ENCODE peak calls at places on chromosomes 11 and 22, in seven cellular contexts. U, S, G, X, V, F and L are unnamed samples.

GRCh38 chr22:37157516-37158289 is 8.0 kb upstream of the IL2RB start:
- DNase-seq in U (no peak), S (no peak), G (peak), X (no peak), V (no peak), F (no peak), L (no peak)

GRCh38 chr11:1970956-1971355 is 23.8 kb downstream of the MRPL23 start:
- DNase-seq in U (no peak), S (no peak), G (no peak), X (no peak), V (no peak), F (no peak), L (no peak)

GRCh38 chr11:131880976-131881375 is 510.6 kb downstream of the NTM start:
- DNase-seq in U (no peak), S (no peak), G (no peak), X (no peak), V (no peak), F (no peak), L (no peak)

GRCh38 chr11:128965485-128965884 is 22.8 kb upstream of the TP53AIP1 start:
- DNase-seq in U (no peak), S (peak), G (no peak), X (no peak), V (no peak), F (no peak), L (no peak)

GRCh38 chr11:63866211-63866610 is 27.3 kb downstream of the MARK2 start:
- DNase-seq in U (peak), S (peak), G (no peak), X (no peak), V (peak), F (no peak), L (peak)

GRCh38 chr11:10599388-10600175 is 31.1 kb upstream of the LYVE1 start:
- DNase-seq in U (no peak), S (no peak), G (no peak), X (no peak), V (peak), F (no peak), L (no peak)

GRCh38 chr22:40182231-40182835 is 4.6 kb downstream of the TNRC6B start:
- DNase-seq in U (no peak), S (no peak), G (peak), X (no peak), V (no peak), F (no peak), L (peak)

GRCh38 chr11:36014499-36014898 is 70.6 kb downstream of the LDLRAD3 start:
- DNase-seq in U (no peak), S (no peak), G (no peak), X (no peak), V (no peak), F (no peak), L (no peak)

GRCh38 chr11:6576471-6577373 is 26.7 kb downstream of the RRP8 start:
- DNase-seq in U (peak), S (no peak), G (peak), X (peak), V (peak), F (no peak), L (no peak)

GRCh38 chr11:96465537-96465936 is 75.7 kb downstream of the JRKL start:
- DNase-seq in U (peak), S (no peak), G (no peak), X (no peak), V (no peak), F (no peak), L (no peak)

GRCh38 chr11:66020618-66021357 is 5.5 kb downstream of the CATSPER1 start:
- DNase-seq in U (no peak), S (no peak), G (peak), X (no peak), V (peak), F (no peak), L (no peak)

GRCh38 chr22:31915499-31916065 is 28.8 kb upstream of the YWHAH start:
- DNase-seq in U (no peak), S (no peak), G (no peak), X (no peak), V (no peak), F (no peak), L (no peak)

GRCh38 chr22:22767876-22768602 is 119.6 kb upstream of the IGLL5 start:
- DNase-seq in U (no peak), S (no peak), G (peak), X (no peak), V (no peak), F (no peak), L (peak)

GRCh38 chr22:49992921-49993648 is 19.5 kb downstream of the IL17REL start:
- DNase-seq in U (no peak), S (peak), G (peak), X (peak), V (peak), F (no peak), L (peak)

GRCh38 chr11:112025682-112026081 is 474 bp downstream of the DLAT start:
- DNase-seq in U (no peak), S (no peak), G (peak), X (no peak), V (peak), F (no peak), L (peak)

GRCh38 chr11:128346808-128347207 is 240.6 kb downstream of the ETS1 start:
- DNase-seq in U (peak), S (no peak), G (peak), X (no peak), V (peak), F (no peak), L (no peak)

GRCh38 chr11:81870066-81870412 is 863.6 kb downstream of the FAM181B start:
- DNase-seq in U (peak), S (no peak), G (no peak), X (no peak), V (no peak), F (no peak), L (no peak)

GRCh38 chr11:68398870-68399865 is 61.4 kb upstream of the PPP6R3 start:
- DNase-seq in U (no peak), S (no peak), G (no peak), X (peak), V (peak), F (no peak), L (no peak)

GRCh38 chr11:46291441-46292143 is 14.1 kb downstream of the CREB3L1 start:
- DNase-seq in U (no peak), S (no peak), G (peak), X (no peak), V (peak), F (no peak), L (no peak)

GRCh38 chr22:42883121-42883520 is 26.0 kb upstream of the ARFGAP3 start:
- DNase-seq in U (no peak), S (no peak), G (no peak), X (no peak), V (no peak), F (no peak), L (no peak)

GRCh38 chr11:67029146-67029545 is 6.2 kb downstream of the SYT12 start:
- DNase-seq in U (no peak), S (no peak), G (no peak), X (no peak), V (peak), F (no peak), L (no peak)

GRCh38 chr11:1382831-1383607 is 6.7 kb upstream of the BRSK2 start:
- DNase-seq in U (peak), S (peak), G (peak), X (no peak), V (peak), F (no peak), L (peak)

GRCh38 chr11:121199516-121199915 is 93.1 kb upstream of the SC5D start:
- DNase-seq in U (no peak), S (no peak), G (no peak), X (no peak), V (peak), F (no peak), L (no peak)

GRCh38 chr11:19868281-19868821 is 155.7 kb downstream of the NAV2 start:
- DNase-seq in U (peak), S (no peak), G (peak), X (peak), V (peak), F (no peak), L (no peak)

GRCh38 chr11:125063429-125064043 is 431 bp downstream of the SLC37A2 start:
- DNase-seq in U (no peak), S (no peak), G (peak), X (no peak), V (no peak), F (no peak), L (no peak)